ENCODE peak calls at places on chromosomes 1 and 21, in seven cellular contexts. One of them, this sample, is unnamed.
A peak's percentile ranks its signal among the peaks of the same experiment; 100 is the strongest.

GRCh38 chr1:31879981-31880608 is 58.1 kb downstream of the PTP4A2 start:
- DNase-seq in activated CD4-positive, alpha-beta T cell treated with anti-CD3 and anti-CD28 coated beads, Interleukin-2, amount 50 U/mL, for 48 hours: no peak
- DNase-seq in Panc1: no peak
- DNase-seq in cardiac fibroblast: no peak
- DNase-seq in midbrain: no peak
- DNase-seq in fibroblast of mammary gland: no peak
- DNase-seq in Right ventricle myocardium superior: no peak
- DNase-seq in this sample: no peak

GRCh38 chr1:24995121-24995520 is 65.0 kb upstream of the RUNX3 start:
- DNase-seq in activated CD4-positive, alpha-beta T cell treated with anti-CD3 and anti-CD28 coated beads, Interleukin-2, amount 50 U/mL, for 48 hours: no peak
- DNase-seq in Panc1: no peak
- DNase-seq in cardiac fibroblast: no peak
- DNase-seq in midbrain: no peak
- DNase-seq in fibroblast of mammary gland: no peak
- DNase-seq in Right ventricle myocardium superior: peak; percentile 33
- DNase-seq in this sample: no peak

GRCh38 chr1:59179673-59180072 is 117.2 kb upstream of the FGGY start:
- DNase-seq in activated CD4-positive, alpha-beta T cell treated with anti-CD3 and anti-CD28 coated beads, Interleukin-2, amount 50 U/mL, for 48 hours: no peak
- DNase-seq in Panc1: no peak
- DNase-seq in cardiac fibroblast: no peak
- DNase-seq in midbrain: no peak
- DNase-seq in fibroblast of mammary gland: peak; percentile 54
- DNase-seq in Right ventricle myocardium superior: no peak
- DNase-seq in this sample: no peak

GRCh38 chr1:116737020-116737854 is 17.0 kb upstream of the CD2 start:
- DNase-seq in activated CD4-positive, alpha-beta T cell treated with anti-CD3 and anti-CD28 coated beads, Interleukin-2, amount 50 U/mL, for 48 hours: peak; percentile 68
- DNase-seq in Panc1: peak; percentile 18
- DNase-seq in cardiac fibroblast: peak; percentile 71
- DNase-seq in midbrain: peak; percentile 48
- DNase-seq in fibroblast of mammary gland: peak; percentile 67
- DNase-seq in Right ventricle myocardium superior: peak; percentile 62
- DNase-seq in this sample: peak; percentile 33

GRCh38 chr1:41275831-41276230 is 33.7 kb upstream of the SCMH1 start:
- DNase-seq in activated CD4-positive, alpha-beta T cell treated with anti-CD3 and anti-CD28 coated beads, Interleukin-2, amount 50 U/mL, for 48 hours: no peak
- DNase-seq in Panc1: no peak
- DNase-seq in cardiac fibroblast: no peak
- DNase-seq in midbrain: no peak
- DNase-seq in fibroblast of mammary gland: no peak
- DNase-seq in Right ventricle myocardium superior: no peak
- DNase-seq in this sample: no peak

GRCh38 chr21:44785620-44786344 is 15.8 kb downstream of the UBE2G2 start:
- DNase-seq in activated CD4-positive, alpha-beta T cell treated with anti-CD3 and anti-CD28 coated beads, Interleukin-2, amount 50 U/mL, for 48 hours: no peak
- DNase-seq in Panc1: no peak
- DNase-seq in cardiac fibroblast: peak; percentile 60
- DNase-seq in midbrain: no peak
- DNase-seq in fibroblast of mammary gland: peak; percentile 13
- DNase-seq in Right ventricle myocardium superior: no peak
- DNase-seq in this sample: no peak

GRCh38 chr1:201119206-201119814 is 7.1 kb upstream of the CACNA1S start:
- DNase-seq in activated CD4-positive, alpha-beta T cell treated with anti-CD3 and anti-CD28 coated beads, Interleukin-2, amount 50 U/mL, for 48 hours: peak; percentile 64
- DNase-seq in Panc1: no peak
- DNase-seq in cardiac fibroblast: peak; percentile 56
- DNase-seq in midbrain: peak; percentile 3
- DNase-seq in fibroblast of mammary gland: peak; percentile 39
- DNase-seq in Right ventricle myocardium superior: peak; percentile 45
- DNase-seq in this sample: no peak

GRCh38 chr21:15659768-15660423 is 69.9 kb upstream of the USP25 start:
- DNase-seq in activated CD4-positive, alpha-beta T cell treated with anti-CD3 and anti-CD28 coated beads, Interleukin-2, amount 50 U/mL, for 48 hours: no peak
- DNase-seq in Panc1: no peak
- DNase-seq in cardiac fibroblast: no peak
- DNase-seq in midbrain: no peak
- DNase-seq in fibroblast of mammary gland: peak; percentile 14
- DNase-seq in Right ventricle myocardium superior: no peak
- DNase-seq in this sample: peak; percentile 22

GRCh38 chr1:50421366-50421748 is 1.9 kb downstream of the DMRTA2 start:
- DNase-seq in activated CD4-positive, alpha-beta T cell treated with anti-CD3 and anti-CD28 coated beads, Interleukin-2, amount 50 U/mL, for 48 hours: no peak
- DNase-seq in Panc1: no peak
- DNase-seq in cardiac fibroblast: no peak
- DNase-seq in midbrain: no peak
- DNase-seq in fibroblast of mammary gland: no peak
- DNase-seq in Right ventricle myocardium superior: no peak
- DNase-seq in this sample: no peak

GRCh38 chr1:225861834-225862580 is 20.2 kb downstream of the TMEM63A start:
- DNase-seq in activated CD4-positive, alpha-beta T cell treated with anti-CD3 and anti-CD28 coated beads, Interleukin-2, amount 50 U/mL, for 48 hours: no peak
- DNase-seq in Panc1: no peak
- DNase-seq in cardiac fibroblast: no peak
- DNase-seq in midbrain: no peak
- DNase-seq in fibroblast of mammary gland: no peak
- DNase-seq in Right ventricle myocardium superior: peak; percentile 31
- DNase-seq in this sample: no peak

GRCh38 chr1:108816049-108816882 is 40.6 kb downstream of the AKNAD1 start:
- DNase-seq in activated CD4-positive, alpha-beta T cell treated with anti-CD3 and anti-CD28 coated beads, Interleukin-2, amount 50 U/mL, for 48 hours: no peak
- DNase-seq in Panc1: peak; percentile 48
- DNase-seq in cardiac fibroblast: peak; percentile 94
- DNase-seq in midbrain: peak; percentile 91
- DNase-seq in fibroblast of mammary gland: peak; percentile 94
- DNase-seq in Right ventricle myocardium superior: peak; percentile 82
- DNase-seq in this sample: peak; percentile 95

GRCh38 chr21:41183575-41183974 is 15.6 kb downstream of the BACE2 start:
- DNase-seq in activated CD4-positive, alpha-beta T cell treated with anti-CD3 and anti-CD28 coated beads, Interleukin-2, amount 50 U/mL, for 48 hours: no peak
- DNase-seq in Panc1: no peak
- DNase-seq in cardiac fibroblast: no peak
- DNase-seq in midbrain: no peak
- DNase-seq in fibroblast of mammary gland: no peak
- DNase-seq in Right ventricle myocardium superior: no peak
- DNase-seq in this sample: no peak

This sample was measured in putamen.